ENCODE peak calls at places on chromosomes 11 and 22, in five cellular contexts. Y is nephron progenitor cell; H is cardiac fibroblast; T is endothelial cell; R is CD8-positive, alpha-beta T cell. J is an unnamed sample.

GRCh38 chr22:35894464-35894878 is 134.2 kb downstream of the RBFOX2 start:
- DNase-seq in Y (no peak), H (peak; percentile 32), T (no peak), R (no peak), J (no peak)

GRCh38 chr11:62411524-62411923 is 7.3 kb upstream of the SCGB1A1 start:
- DNase-seq in Y (no peak), H (no peak), T (no peak), R (no peak), J (no peak)

GRCh38 chr11:2210366-2211112 is 38.9 kb upstream of the TH start:
- DNase-seq in Y (no peak), H (no peak), T (no peak), R (no peak), J (no peak)

GRCh38 chr22:23909258-23909898 is 15.2 kb downstream of the MIF start:
- DNase-seq in Y (no peak), H (peak; percentile 54), T (no peak), R (no peak), J (no peak)

GRCh38 chr11:80593981-80594380 is 1153.2 kb upstream of the TENM4 start:
- DNase-seq in Y (no peak), H (peak; percentile 82), T (no peak), R (no peak), J (no peak)

GRCh38 chr11:26093206-26093605 is 238.7 kb upstream of the ANO3 start:
- DNase-seq in Y (no peak), H (no peak), T (no peak), R (no peak), J (no peak)

GRCh38 chr11:112477152-112477928 is 216.7 kb upstream of the PLET1 start:
- DNase-seq in Y (no peak), H (no peak), T (no peak), R (no peak), J (no peak)

GRCh38 chr11:130858215-130858614 is 58.1 kb downstream of the SNX19 start:
- DNase-seq in Y (no peak), H (no peak), T (no peak), R (no peak), J (no peak)

GRCh38 chr11:61598886-61599868 is 18.3 kb upstream of the SYT7 start:
- DNase-seq in Y (peak; percentile 35), H (peak; percentile 79), T (no peak), R (no peak), J (no peak)

GRCh38 chr22:27973851-27974250 is 54.8 kb upstream of the PITPNB start:
- DNase-seq in Y (no peak), H (no peak), T (no peak), R (no peak), J (no peak)

GRCh38 chr11:119101367-119101758 is 290 bp downstream of the DPAGT1 start:
- DNase-seq in Y (peak; percentile 50), H (no peak), T (no peak), R (no peak), J (peak; percentile 37)
- TF ChIP-seq CTCF in Y (no peak), H (no peak), T (no peak), R (no peak), J (no peak)

DNA sequence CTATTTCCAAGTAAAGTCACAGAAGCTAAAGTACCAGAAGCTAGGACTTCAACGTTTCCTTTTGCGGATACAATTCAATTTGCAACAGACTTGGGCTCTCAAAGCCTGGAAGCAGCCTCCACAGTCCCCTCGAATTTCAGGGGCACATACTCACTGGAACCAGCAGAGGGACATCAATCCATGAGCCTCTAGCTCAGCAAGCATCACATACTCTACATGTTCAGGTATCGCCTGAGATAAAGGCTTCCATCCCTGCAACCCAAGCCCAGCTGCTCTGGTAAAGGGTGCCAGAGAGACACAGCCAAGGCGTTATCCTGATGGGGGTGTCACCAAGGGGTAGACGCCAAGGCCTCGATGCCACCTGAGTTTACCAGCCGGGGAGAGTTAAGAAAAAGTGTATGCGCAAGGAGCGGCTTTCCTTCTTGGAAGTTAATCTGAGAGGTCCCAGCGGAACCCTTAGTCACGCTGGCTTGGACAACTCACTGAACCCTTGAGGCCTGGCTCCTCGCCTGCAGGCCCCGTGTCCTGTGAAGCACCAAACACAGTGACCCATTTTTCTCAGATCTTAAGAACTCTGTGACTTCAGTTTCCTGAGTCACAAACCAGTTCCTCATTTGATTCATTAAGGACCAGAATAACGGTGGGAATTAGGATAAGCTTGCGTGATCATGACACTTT is 13.0 kb downstream of the LTO1 start:
- DNase-seq in Y (no peak), H (no peak), T (no peak), R (no peak), J (no peak)
- TF ChIP-seq CTCF in Y (peak; percentile 36), H (peak; percentile 44), T (peak; percentile 45), R (no peak), J (peak; percentile 6)

DNA sequence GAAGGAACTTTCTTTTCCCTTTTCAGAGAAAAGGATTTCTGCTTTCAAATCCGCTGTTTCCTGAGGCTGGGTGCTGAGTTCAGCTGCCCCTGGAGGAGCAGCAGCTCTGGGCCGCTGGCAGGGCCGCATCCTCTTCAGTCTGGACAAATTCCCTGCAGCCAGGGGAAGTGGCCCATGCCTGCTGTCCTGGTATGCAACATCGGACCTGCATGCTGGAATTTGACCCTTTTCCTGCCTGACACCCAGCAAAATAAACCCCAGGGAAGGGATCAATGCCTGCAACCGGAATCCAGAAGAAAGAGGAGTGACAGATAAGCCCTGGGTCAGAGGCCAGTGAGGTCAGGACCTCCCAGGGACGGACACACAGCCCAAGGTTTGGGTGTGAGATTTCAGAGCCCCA is 54.1 kb upstream of the LINC01488 start:
- DNase-seq in Y (peak; percentile 54), H (no peak), T (no peak), R (no peak), J (no peak)
- TF ChIP-seq CTCF in Y (no peak), H (no peak), T (no peak), R (no peak), J (no peak)

GRCh38 chr22:31173386-31174145 is 13.6 kb downstream of the RNF185 start:
- DNase-seq in Y (no peak), H (peak; percentile 65), T (no peak), R (no peak), J (no peak)

GRCh38 chr22:31178859-31179258 is 18.9 kb downstream of the RNF185 start:
- DNase-seq in Y (no peak), H (no peak), T (no peak), R (no peak), J (no peak)

GRCh38 chr22:31179345-31179744 is 19.4 kb downstream of the RNF185 start:
- DNase-seq in Y (peak; percentile 4), H (no peak), T (no peak), R (no peak), J (no peak)

GRCh38 chr22:31176923-31177322 is 16.9 kb downstream of the RNF185 start:
- DNase-seq in Y (no peak), H (no peak), T (no peak), R (no peak), J (no peak)

GRCh38 chr22:31177420-31178162 is 17.6 kb downstream of the RNF185 start:
- DNase-seq in Y (no peak), H (peak; percentile 78), T (no peak), R (no peak), J (no peak)
- TF ChIP-seq CTCF in Y (no peak), H (no peak), T (no peak), R (no peak), J (no peak)

GRCh38 chr11:6520265-6520664 is 23.2 kb downstream of the DNHD1 start:
- DNase-seq in Y (no peak), H (no peak), T (no peak), R (no peak), J (no peak)
- TF ChIP-seq CTCF in Y (no peak), H (no peak), T (no peak), R (no peak), J (no peak)

GRCh38 chr11:11397043-11397415 is 44.0 kb upstream of the CSNK2A3 start:
- DNase-seq in Y (no peak), H (no peak), T (no peak), R (no peak), J (no peak)

GRCh38 chr11:11401960-11402359 is 48.9 kb upstream of the CSNK2A3 start:
- DNase-seq in Y (no peak), H (no peak), T (no peak), R (no peak), J (no peak)

GRCh38 chr11:11400121-11400520 is 47.1 kb upstream of the CSNK2A3 start:
- DNase-seq in Y (no peak), H (no peak), T (no peak), R (no peak), J (no peak)

GRCh38 chr11:11403763-11404725 is 51.0 kb upstream of the CSNK2A3 start:
- DNase-seq in Y (no peak), H (peak; percentile 45), T (no peak), R (no peak), J (no peak)

GRCh38 chr11:11400635-11401232 is 47.7 kb upstream of the CSNK2A3 start:
- DNase-seq in Y (no peak), H (no peak), T (peak; percentile 35), R (no peak), J (peak; percentile 20)
- TF ChIP-seq CTCF in Y (peak; percentile 11), H (no peak), T (peak; percentile 18), R (no peak), J (peak; percentile 42)

J was measured in GM13977.